ENCODE peak calls at places on chromosomes 13 and 19, in ten cellular contexts. I is effector memory CD4-positive, alpha-beta T cell; V is IMR-90; K is fibroblast of lung; U is uterus; F is GM23248; A is stomach; W is brain microvascular endothelial cell; N is caudate nucleus; Q is left ventricle myocardium inferior. G is an unnamed sample.

GRCh38 chr13:43232144-43232840 is 208.9 kb downstream of the DNAJC15 start:
- DNase-seq in U (no peak), W (no peak), I (no peak), Q (no peak), K (peak), N (no peak), V (no peak), F (peak), A (peak), G (no peak)

GRCh38 chr13:30804474-30804873 is 69.1 kb downstream of the ALOX5AP start:
- DNase-seq in V (no peak), I (no peak), F (peak), K (no peak), U (no peak), Q (no peak), N (no peak), W (no peak), A (no peak), G (no peak)

GRCh38 chr13:99495478-99496321 is 5.6 kb upstream of the TM9SF2 start:
- DNase-seq in N (no peak), A (no peak), W (no peak), I (no peak), V (no peak), U (no peak), Q (no peak), F (peak), K (no peak), G (no peak)

GRCh38 chr19:6273701-6274601 is 5.8 kb downstream of the MLLT1 start:
- DNase-seq in Q (peak), K (peak), I (no peak), W (peak), F (peak), N (no peak), V (peak), U (peak), A (peak), G (peak)

GRCh38 chr13:78409172-78409571 is 194.2 kb downstream of the POU4F1 start:
- DNase-seq in Q (no peak), V (no peak), F (no peak), W (no peak), U (no peak), K (no peak), N (no peak), A (no peak), I (no peak), G (no peak)

GRCh38 chr19:3360494-3361383 is 5.6 kb upstream of the NFIC start:
- DNase-seq in F (peak), K (peak), V (no peak), U (no peak), Q (peak), A (peak), I (peak), N (peak), W (no peak), G (no peak)

GRCh38 chr19:45999653-46000121 is 4.4 kb downstream of the CCDC61 start:
- DNase-seq in N (no peak), Q (no peak), U (peak), V (peak), I (no peak), F (peak), K (peak), W (no peak), A (no peak), G (no peak)

GRCh38 chr13:33017410-33017929 is 1.2 kb downstream of the KL start:
- DNase-seq in W (no peak), A (peak), V (peak), F (peak), I (no peak), K (peak), N (no peak), Q (peak), U (peak), G (no peak)

GRCh38 chr13:76331948-76332712 is 554.1 kb downstream of the KCTD12 start:
- DNase-seq in U (no peak), V (peak), I (no peak), W (peak), F (no peak), A (no peak), N (no peak), K (peak), Q (no peak), G (no peak)

GRCh38 chr19:35126624-35126959 is 8.3 kb downstream of the LGI4 start:
- DNase-seq in K (no peak), V (no peak), F (no peak), N (no peak), W (no peak), I (no peak), Q (no peak), U (no peak), A (no peak), G (no peak)

GRCh38 chr13:48210178-48210577 is 22.8 kb upstream of the ITM2B start:
- DNase-seq in F (peak), K (peak), A (no peak), Q (no peak), V (peak), W (peak), U (no peak), N (no peak), I (no peak), G (peak)

GRCh38 chr19:15249912-15250634 is 17.8 kb upstream of the EPHX3 start:
- DNase-seq in Q (peak), F (peak), U (peak), I (no peak), K (peak), N (no peak), A (no peak), W (peak), V (peak), G (peak)

GRCh38 chr13:33471182-33471581 is 185.6 kb upstream of the STARD13 start:
- DNase-seq in A (no peak), W (no peak), F (no peak), Q (no peak), N (no peak), U (no peak), V (peak), K (peak), I (no peak), G (no peak)

GRCh38 chr13:106156468-106156867 is 379.0 kb downstream of the EFNB2 start:
- DNase-seq in F (peak), I (no peak), Q (no peak), N (no peak), U (no peak), V (peak), K (peak), W (peak), A (no peak), G (peak)

GRCh38 chr13:39201075-39201630 is 162.9 kb downstream of the NHLRC3 start:
- DNase-seq in I (no peak), A (no peak), V (no peak), U (no peak), K (no peak), W (no peak), N (no peak), Q (peak), F (no peak), G (no peak)

GRCh38 chr19:35559281-35559659 is 4.2 kb downstream of the ATP4A start:
- DNase-seq in I (no peak), K (no peak), V (no peak), U (no peak), F (no peak), A (no peak), N (no peak), Q (no peak), W (no peak), G (no peak)

GRCh38 chr19:50362656-50363424 is 2.6 kb downstream of the NAPSA start:
- DNase-seq in N (no peak), W (no peak), U (no peak), Q (no peak), F (no peak), V (no peak), A (no peak), I (no peak), K (no peak), G (no peak)

GRCh38 chr13:98972627-98973026 is 5.2 kb downstream of the DOCK9 start:
- DNase-seq in V (peak), A (no peak), Q (no peak), U (no peak), I (no peak), F (peak), K (peak), N (no peak), W (peak), G (peak)

GRCh38 chr13:95556981-95557380 is 4.5 kb downstream of the CLDN10 start:
- DNase-seq in Q (no peak), K (no peak), A (no peak), F (no peak), W (no peak), U (no peak), V (no peak), N (no peak), I (no peak), G (no peak)

GRCh38 chr13:84844473-84844872 is 954.7 kb downstream of the SLITRK6 start:
- DNase-seq in W (no peak), U (no peak), N (no peak), I (no peak), A (no peak), K (peak), Q (no peak), V (no peak), F (no peak), G (peak)

GRCh38 chr19:55687281-55688172 is 12.5 kb downstream of the EPN1 start:
- DNase-seq in U (no peak), K (no peak), I (no peak), A (no peak), Q (peak), W (no peak), N (no peak), F (no peak), V (no peak), G (no peak)

GRCh38 chr13:44132710-44133109 is 240.9 kb upstream of the SERP2 start:
- DNase-seq in N (no peak), U (no peak), K (peak), F (peak), W (peak), I (no peak), Q (peak), A (peak), V (peak), G (no peak)

GRCh38 chr13:24280722-24281121 is 28.7 kb upstream of the C1QTNF9 start:
- DNase-seq in Q (no peak), U (no peak), K (no peak), W (no peak), A (peak), V (peak), N (no peak), F (no peak), I (no peak), G (no peak)

GRCh38 chr13:31267126-31267784 is 67.5 kb downstream of the B3GLCT start:
- DNase-seq in W (no peak), U (no peak), V (no peak), Q (no peak), F (no peak), K (peak), N (no peak), I (no peak), A (no peak), G (no peak)

GRCh38 chr13:42009057-42009456 is 39.4 kb upstream of the DGKH start:
- DNase-seq in V (no peak), F (no peak), W (no peak), U (no peak), Q (no peak), I (no peak), N (no peak), K (no peak), A (no peak), G (no peak)

GRCh38 chr19:11405846-11406643 is 13.1 kb downstream of the RGL3 start:
- DNase-seq in W (no peak), V (no peak), K (no peak), N (no peak), F (no peak), U (no peak), A (no peak), I (no peak), Q (no peak), G (no peak)

GRCh38 chr13:29954082-29955043 is 103.9 kb upstream of the UBL3 start:
- DNase-seq in N (no peak), I (no peak), V (no peak), K (no peak), W (no peak), Q (no peak), U (no peak), A (no peak), F (no peak), G (no peak)

GRCh38 chr19:2600914-2601870 is 101.3 kb downstream of the GNG7 start:
- DNase-seq in U (no peak), V (no peak), W (no peak), Q (no peak), A (no peak), N (no peak), K (no peak), I (no peak), F (no peak), G (no peak)

GRCh38 chr13:60627071-60627686 is 230.2 kb downstream of the TDRD3 start:
- DNase-seq in A (no peak), K (peak), F (peak), I (no peak), V (peak), Q (no peak), W (peak), N (no peak), U (no peak), G (peak)

GRCh38 chr13:98509271-98510155 is 67.4 kb downstream of the STK24 start:
- DNase-seq in Q (peak), I (peak), U (no peak), W (peak), F (peak), A (peak), V (peak), K (peak), N (no peak), G (peak)

GRCh38 chr19:2170219-2170618 is 6.5 kb downstream of the DOT1L start:
- DNase-seq in U (no peak), W (no peak), K (no peak), F (no peak), Q (no peak), A (no peak), V (no peak), N (no peak), I (no peak), G (no peak)

GRCh38 chr13:42041017-42041683 is 7.3 kb upstream of the DGKH start:
- DNase-seq in F (peak), W (peak), Q (peak), K (peak), I (no peak), U (peak), N (peak), V (peak), A (peak), G (peak)

GRCh38 chr19:17404621-17405249 is 695 bp downstream of the BST2 start:
- DNase-seq in K (no peak), A (no peak), U (no peak), I (no peak), V (no peak), W (no peak), Q (no peak), F (no peak), N (no peak), G (no peak)

GRCh38 chr13:45073809-45074208 is 46.5 kb upstream of the GTF2F2 start:
- DNase-seq in A (no peak), I (no peak), U (no peak), Q (no peak), N (no peak), K (no peak), V (no peak), F (no peak), W (no peak), G (no peak)

GRCh38 chr19:6712231-6712630 is 8.2 kb downstream of the C3 start:
- DNase-seq in U (no peak), F (no peak), Q (no peak), V (no peak), K (no peak), W (no peak), I (no peak), N (no peak), A (no peak), G (no peak)

GRCh38 chr13:42925626-42926025 is 66.4 kb downstream of the EPSTI1 start:
- DNase-seq in F (no peak), Q (no peak), A (no peak), W (no peak), I (no peak), K (no peak), U (no peak), V (no peak), N (no peak), G (no peak)

GRCh38 chr19:2983351-2984195 is 6.2 kb downstream of the TLE6 start:
- DNase-seq in N (no peak), Q (peak), F (peak), I (no peak), K (peak), W (no peak), A (no peak), V (peak), U (peak), G (peak)

GRCh38 chr19:15869109-15869555 is 28.7 kb downstream of the CYP4F2 start:
- DNase-seq in W (peak), I (no peak), N (no peak), F (peak), K (peak), Q (no peak), U (no peak), A (peak), V (no peak), G (peak)

GRCh38 chr13:99421271-99421670 is 80.0 kb upstream of the TM9SF2 start:
- DNase-seq in I (no peak), N (no peak), A (peak), F (no peak), V (no peak), K (no peak), Q (no peak), U (no peak), W (no peak), G (no peak)

GRCh38 chr13:21079206-21079605 is 17.8 kb upstream of the LATS2 start:
- DNase-seq in I (no peak), N (no peak), K (peak), U (no peak), V (no peak), A (no peak), W (no peak), F (no peak), Q (no peak), G (no peak)

GRCh38 chr13:114106526-114106925 is 25.9 kb downstream of the RASA3 start:
- DNase-seq in Q (no peak), N (no peak), K (no peak), W (no peak), F (no peak), A (no peak), I (no peak), V (no peak), U (no peak), G (no peak)
- H3K27ac ChIP-seq in Q (no peak), N (no peak), K (peak), W (no peak), F (no peak), A (no peak), I (peak), V (peak), U (no peak), G (no peak)

GRCh38 chr19:47172666-47173455 is 42.2 kb downstream of the SAE1 start:
- DNase-seq in A (no peak), V (no peak), K (no peak), U (no peak), Q (no peak), I (no peak), W (no peak), F (no peak), N (no peak), G (no peak)

GRCh38 chr19:47179643-47180310 is 49.1 kb downstream of the SAE1 start:
- DNase-seq in K (no peak), V (no peak), A (no peak), Q (no peak), F (no peak), I (no peak), W (no peak), U (no peak), N (no peak), G (no peak)

GRCh38 chr19:47176627-47177090 is 46.0 kb downstream of the SAE1 start:
- DNase-seq in I (no peak), N (no peak), A (no peak), V (peak), Q (no peak), W (peak), F (peak), U (no peak), K (peak), G (no peak)

DNA sequence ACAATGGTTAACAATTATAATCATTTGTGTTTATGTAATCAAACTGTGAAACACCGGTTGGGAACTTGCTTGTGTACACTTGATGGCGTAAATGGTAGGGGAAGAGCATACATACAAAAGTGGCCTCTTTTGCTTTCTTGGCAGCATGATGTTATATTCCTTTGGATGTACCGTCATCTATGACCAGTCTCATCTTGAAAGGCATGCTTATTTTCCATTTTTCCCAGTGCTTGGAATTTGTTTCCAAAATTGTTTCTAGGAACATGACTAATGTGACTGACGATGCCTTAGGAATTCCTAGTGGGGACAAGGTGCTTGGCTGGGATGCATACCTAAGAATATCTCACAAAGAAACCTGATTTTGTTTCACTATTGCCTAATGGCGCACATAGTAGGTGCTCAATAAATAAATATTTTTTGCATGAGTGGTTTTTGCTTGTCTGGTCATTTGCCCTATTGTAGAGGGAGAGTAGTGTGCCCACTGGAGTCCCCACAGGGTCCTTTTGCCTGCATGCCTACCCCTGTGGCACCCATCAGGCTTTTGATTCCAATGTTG is 45.5 kb downstream of the SAE1 start:
- DNase-seq in U (no peak), N (no peak), W (peak), Q (no peak), A (no peak), F (peak), I (no peak), K (peak), V (peak), G (peak)
- H3K27ac ChIP-seq in U (peak), N (peak), W (peak), Q (peak), A (peak), F (peak), I (peak), K (peak), V (no peak), G (peak)

DNA sequence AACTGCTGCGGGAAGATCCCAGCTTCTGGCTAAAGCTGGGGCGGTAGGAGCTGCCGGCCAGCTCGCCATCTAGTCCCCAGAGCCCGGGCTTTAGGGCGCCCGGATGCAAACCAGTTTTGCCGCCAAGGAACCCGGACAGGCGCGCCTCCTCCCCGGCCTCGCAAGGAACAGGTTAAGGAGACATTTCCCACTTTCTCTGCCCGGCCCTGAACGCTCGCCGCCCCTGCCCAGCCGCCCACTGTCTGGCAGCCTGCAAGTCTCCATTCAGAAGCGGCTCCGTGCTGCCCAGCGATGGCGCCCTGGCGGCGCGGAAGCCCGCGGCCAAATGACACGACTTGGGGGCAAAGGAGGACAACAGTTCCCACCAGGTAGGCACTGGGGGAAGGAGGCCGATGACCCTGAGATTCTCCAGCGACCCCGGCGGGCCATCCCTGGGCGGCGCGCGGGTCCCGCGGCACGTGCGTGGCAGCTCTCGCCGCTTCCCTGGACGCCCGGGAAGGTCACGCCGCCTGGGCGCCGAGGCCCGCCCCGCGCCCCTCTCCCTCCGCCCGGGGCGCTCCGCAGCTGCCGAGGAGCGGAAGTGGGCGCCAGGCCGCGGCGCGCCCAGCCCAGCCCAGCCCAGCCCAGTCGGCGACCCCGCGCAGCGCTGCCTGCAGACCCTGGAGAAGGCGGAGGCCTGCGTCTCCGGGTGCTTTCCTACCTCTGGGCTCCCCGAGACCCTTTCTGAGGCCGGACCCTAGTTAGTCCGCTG is 42.2 kb upstream of the HNRNPA1L2 start:
- DNase-seq in W (no peak), U (peak), A (no peak), Q (peak), K (peak), V (peak), I (no peak), F (peak), N (no peak), G (peak)
- H3K27ac ChIP-seq in W (peak), U (peak), A (peak), Q (peak), K (no peak), V (peak), I (no peak), F (peak), N (no peak), G (peak)

GRCh38 chr19:37977391-37977790 is 70.4 kb downstream of the SIPA1L3 start:
- DNase-seq in W (no peak), I (no peak), U (no peak), A (no peak), V (no peak), K (no peak), N (no peak), F (no peak), Q (no peak), G (no peak)
- H3K27ac ChIP-seq in W (peak), I (no peak), U (no peak), A (no peak), V (peak), K (peak), N (no peak), F (peak), Q (peak), G (peak)

G was measured in RWPE1.